ENCODE peak calls at places on chromosomes 3 and 15, in nine cellular contexts. One of them, this sample, is unnamed.
A peak's percentile ranks its signal among the peaks of the same experiment; 100 is the strongest.

GRCh38 chr15:77508541-77509505 is 88.1 kb downstream of the HMG20A start:
- DNase-seq in HT1080: peak; percentile 27
- DNase-seq in stimulated activated CD4-positive, alpha-beta T cell treated with anti-CD3 and anti-CD28 coated beads, Interleukin-4, amount 100 ng/mL, for 48 hours: no peak
- DNase-seq in activated naive CD8-positive, alpha-beta T cell treated with anti-CD3 and anti-CD28 coated beads for 36 hours: no peak
- DNase-seq in thoracic aorta: no peak
- DNase-seq in HS-5: no peak
- DNase-seq in NCI-H1092 treated with DMSO at 0.1 percent for 48 hours: no peak
- DNase-seq in natural killer cell: no peak
- DNase-seq in endothelial cell: no peak
- DNase-seq in this sample: no peak

GRCh38 chr3:170222647-170223541 is 670 bp downstream of the PRKCI start:
- DNase-seq in HT1080: peak; percentile 50
- DNase-seq in stimulated activated CD4-positive, alpha-beta T cell treated with anti-CD3 and anti-CD28 coated beads, Interleukin-4, amount 100 ng/mL, for 48 hours: peak; percentile 11
- DNase-seq in activated naive CD8-positive, alpha-beta T cell treated with anti-CD3 and anti-CD28 coated beads for 36 hours: peak; percentile 45
- DNase-seq in thoracic aorta: peak; percentile 5
- DNase-seq in HS-5: no peak
- DNase-seq in NCI-H1092 treated with DMSO at 0.1 percent for 48 hours: peak; percentile 20
- DNase-seq in natural killer cell: peak; percentile 16
- DNase-seq in endothelial cell: no peak
- DNase-seq in this sample: no peak

GRCh38 chr3:55244247-55244646 is 242.9 kb downstream of the WNT5A start:
- DNase-seq in HT1080: no peak
- DNase-seq in stimulated activated CD4-positive, alpha-beta T cell treated with anti-CD3 and anti-CD28 coated beads, Interleukin-4, amount 100 ng/mL, for 48 hours: no peak
- DNase-seq in activated naive CD8-positive, alpha-beta T cell treated with anti-CD3 and anti-CD28 coated beads for 36 hours: no peak
- DNase-seq in thoracic aorta: no peak
- DNase-seq in HS-5: no peak
- DNase-seq in NCI-H1092 treated with DMSO at 0.1 percent for 48 hours: peak; percentile 89
- DNase-seq in natural killer cell: no peak
- DNase-seq in endothelial cell: no peak
- DNase-seq in this sample: no peak

GRCh38 chr3:48538451-48538850 is 18.2 kb downstream of the PFKFB4 start:
- DNase-seq in HT1080: no peak
- DNase-seq in stimulated activated CD4-positive, alpha-beta T cell treated with anti-CD3 and anti-CD28 coated beads, Interleukin-4, amount 100 ng/mL, for 48 hours: no peak
- DNase-seq in activated naive CD8-positive, alpha-beta T cell treated with anti-CD3 and anti-CD28 coated beads for 36 hours: no peak
- DNase-seq in thoracic aorta: no peak
- DNase-seq in HS-5: no peak
- DNase-seq in NCI-H1092 treated with DMSO at 0.1 percent for 48 hours: no peak
- DNase-seq in natural killer cell: no peak
- DNase-seq in endothelial cell: no peak
- DNase-seq in this sample: no peak

GRCh38 chr3:25664066-25664809 is 469 bp downstream of the TOP2B start:
- DNase-seq in HT1080: no peak
- DNase-seq in stimulated activated CD4-positive, alpha-beta T cell treated with anti-CD3 and anti-CD28 coated beads, Interleukin-4, amount 100 ng/mL, for 48 hours: peak; percentile 58
- DNase-seq in activated naive CD8-positive, alpha-beta T cell treated with anti-CD3 and anti-CD28 coated beads for 36 hours: peak; percentile 72
- DNase-seq in thoracic aorta: peak; percentile 36
- DNase-seq in HS-5: no peak
- DNase-seq in NCI-H1092 treated with DMSO at 0.1 percent for 48 hours: peak; percentile 47
- DNase-seq in natural killer cell: peak; percentile 61
- DNase-seq in endothelial cell: peak; percentile 76
- DNase-seq in this sample: no peak

GRCh38 chr3:18425641-18426403 is 683 bp upstream of the SATB1 start:
- DNase-seq in HT1080: peak; percentile 30
- DNase-seq in stimulated activated CD4-positive, alpha-beta T cell treated with anti-CD3 and anti-CD28 coated beads, Interleukin-4, amount 100 ng/mL, for 48 hours: peak; percentile 58
- DNase-seq in activated naive CD8-positive, alpha-beta T cell treated with anti-CD3 and anti-CD28 coated beads for 36 hours: peak; percentile 76
- DNase-seq in thoracic aorta: no peak
- DNase-seq in HS-5: no peak
- DNase-seq in NCI-H1092 treated with DMSO at 0.1 percent for 48 hours: peak; percentile 74
- DNase-seq in natural killer cell: peak; percentile 64
- DNase-seq in endothelial cell: peak; percentile 66
- DNase-seq in this sample: no peak

GRCh38 chr3:124628865-124629264 is 101.4 kb upstream of the UMPS start:
- DNase-seq in HT1080: no peak
- DNase-seq in stimulated activated CD4-positive, alpha-beta T cell treated with anti-CD3 and anti-CD28 coated beads, Interleukin-4, amount 100 ng/mL, for 48 hours: no peak
- DNase-seq in activated naive CD8-positive, alpha-beta T cell treated with anti-CD3 and anti-CD28 coated beads for 36 hours: no peak
- DNase-seq in thoracic aorta: no peak
- DNase-seq in HS-5: no peak
- DNase-seq in NCI-H1092 treated with DMSO at 0.1 percent for 48 hours: no peak
- DNase-seq in natural killer cell: no peak
- DNase-seq in endothelial cell: no peak
- DNase-seq in this sample: no peak

GRCh38 chr3:71725279-71725991 is at the start of gene EIF4E3:
- DNase-seq in HT1080: no peak
- DNase-seq in stimulated activated CD4-positive, alpha-beta T cell treated with anti-CD3 and anti-CD28 coated beads, Interleukin-4, amount 100 ng/mL, for 48 hours: peak; percentile 25
- DNase-seq in activated naive CD8-positive, alpha-beta T cell treated with anti-CD3 and anti-CD28 coated beads for 36 hours: peak; percentile 60
- DNase-seq in thoracic aorta: no peak
- DNase-seq in HS-5: no peak
- DNase-seq in NCI-H1092 treated with DMSO at 0.1 percent for 48 hours: no peak
- DNase-seq in natural killer cell: peak; percentile 51
- DNase-seq in endothelial cell: peak; percentile 23
- DNase-seq in this sample: no peak

GRCh38 chr3:33687406-33688010 is 30.5 kb downstream of the CLASP2 start:
- DNase-seq in HT1080: peak; percentile 46
- DNase-seq in stimulated activated CD4-positive, alpha-beta T cell treated with anti-CD3 and anti-CD28 coated beads, Interleukin-4, amount 100 ng/mL, for 48 hours: no peak
- DNase-seq in activated naive CD8-positive, alpha-beta T cell treated with anti-CD3 and anti-CD28 coated beads for 36 hours: no peak
- DNase-seq in thoracic aorta: no peak
- DNase-seq in HS-5: peak; percentile 50
- DNase-seq in NCI-H1092 treated with DMSO at 0.1 percent for 48 hours: no peak
- DNase-seq in natural killer cell: no peak
- DNase-seq in endothelial cell: no peak
- DNase-seq in this sample: no peak

GRCh38 chr3:110568246-110568645 is 503.4 kb upstream of the NECTIN3 start:
- DNase-seq in HT1080: peak; percentile 97
- DNase-seq in stimulated activated CD4-positive, alpha-beta T cell treated with anti-CD3 and anti-CD28 coated beads, Interleukin-4, amount 100 ng/mL, for 48 hours: no peak
- DNase-seq in activated naive CD8-positive, alpha-beta T cell treated with anti-CD3 and anti-CD28 coated beads for 36 hours: no peak
- DNase-seq in thoracic aorta: no peak
- DNase-seq in HS-5: peak; percentile 80
- DNase-seq in NCI-H1092 treated with DMSO at 0.1 percent for 48 hours: no peak
- DNase-seq in natural killer cell: no peak
- DNase-seq in endothelial cell: no peak
- DNase-seq in this sample: peak; percentile 72

GRCh38 chr3:49456417-49456816 is 13.7 kb upstream of the DAG1 start:
- DNase-seq in HT1080: peak; percentile 14
- DNase-seq in stimulated activated CD4-positive, alpha-beta T cell treated with anti-CD3 and anti-CD28 coated beads, Interleukin-4, amount 100 ng/mL, for 48 hours: no peak
- DNase-seq in activated naive CD8-positive, alpha-beta T cell treated with anti-CD3 and anti-CD28 coated beads for 36 hours: no peak
- DNase-seq in thoracic aorta: no peak
- DNase-seq in HS-5: no peak
- DNase-seq in NCI-H1092 treated with DMSO at 0.1 percent for 48 hours: no peak
- DNase-seq in natural killer cell: no peak
- DNase-seq in endothelial cell: no peak
- DNase-seq in this sample: no peak

GRCh38 chr3:185734725-185735096 is 90.1 kb downstream of the IGF2BP2 start:
- DNase-seq in HT1080: no peak
- DNase-seq in stimulated activated CD4-positive, alpha-beta T cell treated with anti-CD3 and anti-CD28 coated beads, Interleukin-4, amount 100 ng/mL, for 48 hours: no peak
- DNase-seq in activated naive CD8-positive, alpha-beta T cell treated with anti-CD3 and anti-CD28 coated beads for 36 hours: no peak
- DNase-seq in thoracic aorta: no peak
- DNase-seq in HS-5: no peak
- DNase-seq in NCI-H1092 treated with DMSO at 0.1 percent for 48 hours: no peak
- DNase-seq in natural killer cell: no peak
- DNase-seq in endothelial cell: no peak
- DNase-seq in this sample: no peak

GRCh38 chr3:9721015-9721697 is 10.4 kb upstream of the BRPF1 start:
- DNase-seq in HT1080: no peak
- DNase-seq in stimulated activated CD4-positive, alpha-beta T cell treated with anti-CD3 and anti-CD28 coated beads, Interleukin-4, amount 100 ng/mL, for 48 hours: no peak
- DNase-seq in activated naive CD8-positive, alpha-beta T cell treated with anti-CD3 and anti-CD28 coated beads for 36 hours: no peak
- DNase-seq in thoracic aorta: no peak
- DNase-seq in HS-5: no peak
- DNase-seq in NCI-H1092 treated with DMSO at 0.1 percent for 48 hours: no peak
- DNase-seq in natural killer cell: no peak
- DNase-seq in endothelial cell: no peak
- DNase-seq in this sample: no peak

GRCh38 chr15:68301300-68301699 is 23.8 kb downstream of the FEM1B start:
- DNase-seq in HT1080: no peak
- DNase-seq in stimulated activated CD4-positive, alpha-beta T cell treated with anti-CD3 and anti-CD28 coated beads, Interleukin-4, amount 100 ng/mL, for 48 hours: no peak
- DNase-seq in activated naive CD8-positive, alpha-beta T cell treated with anti-CD3 and anti-CD28 coated beads for 36 hours: no peak
- DNase-seq in thoracic aorta: no peak
- DNase-seq in HS-5: no peak
- DNase-seq in NCI-H1092 treated with DMSO at 0.1 percent for 48 hours: no peak
- DNase-seq in natural killer cell: no peak
- DNase-seq in endothelial cell: no peak
- DNase-seq in this sample: no peak

GRCh38 chr3:169687603-169688002 is 24.1 kb upstream of the MECOM start:
- DNase-seq in HT1080: no peak
- DNase-seq in stimulated activated CD4-positive, alpha-beta T cell treated with anti-CD3 and anti-CD28 coated beads, Interleukin-4, amount 100 ng/mL, for 48 hours: no peak
- DNase-seq in activated naive CD8-positive, alpha-beta T cell treated with anti-CD3 and anti-CD28 coated beads for 36 hours: no peak
- DNase-seq in thoracic aorta: no peak
- DNase-seq in HS-5: no peak
- DNase-seq in NCI-H1092 treated with DMSO at 0.1 percent for 48 hours: no peak
- DNase-seq in natural killer cell: no peak
- DNase-seq in endothelial cell: no peak
- DNase-seq in this sample: no peak

GRCh38 chr3:194536883-194537637 is 50.3 kb upstream of the ATP13A3 start:
- DNase-seq in HT1080: peak; percentile 79
- DNase-seq in stimulated activated CD4-positive, alpha-beta T cell treated with anti-CD3 and anti-CD28 coated beads, Interleukin-4, amount 100 ng/mL, for 48 hours: no peak
- DNase-seq in activated naive CD8-positive, alpha-beta T cell treated with anti-CD3 and anti-CD28 coated beads for 36 hours: no peak
- DNase-seq in thoracic aorta: no peak
- DNase-seq in HS-5: no peak
- DNase-seq in NCI-H1092 treated with DMSO at 0.1 percent for 48 hours: peak; percentile 75
- DNase-seq in natural killer cell: no peak
- DNase-seq in endothelial cell: no peak
- DNase-seq in this sample: no peak

GRCh38 chr15:91939432-91939831 is 85.9 kb downstream of the SLCO3A1 start:
- DNase-seq in HT1080: no peak
- DNase-seq in stimulated activated CD4-positive, alpha-beta T cell treated with anti-CD3 and anti-CD28 coated beads, Interleukin-4, amount 100 ng/mL, for 48 hours: no peak
- DNase-seq in activated naive CD8-positive, alpha-beta T cell treated with anti-CD3 and anti-CD28 coated beads for 36 hours: no peak
- DNase-seq in thoracic aorta: no peak
- DNase-seq in HS-5: no peak
- DNase-seq in NCI-H1092 treated with DMSO at 0.1 percent for 48 hours: no peak
- DNase-seq in natural killer cell: no peak
- DNase-seq in endothelial cell: no peak
- DNase-seq in this sample: no peak

This sample was measured in BJ.